ENCODE peak calls at places on chromosomes 11 and 22, in four cellular contexts. Y is HCT116, P is prostate gland, Q is stomach. C is an unnamed sample.

GRCh38 chr11:117183724-117184349 is 5.3 kb downstream of the SIDT2 start:
- DNase-seq in Y (no peak), P (peak; percentile 81), Q (peak; percentile 73), C (no peak)

GRCh38 chr11:75384438-75385080 is 14.8 kb upstream of the RPS3 start:
- DNase-seq in Y (peak; percentile 68), P (peak; percentile 67), Q (peak; percentile 86), C (peak; percentile 96)

GRCh38 chr22:44045171-44045570 is 21.1 kb downstream of the PARVB start:
- DNase-seq in Y (no peak), P (no peak), Q (no peak), C (no peak)

GRCh38 chr11:79304599-79305212 is 136.1 kb downstream of the TENM4 start:
- DNase-seq in Y (no peak), P (no peak), Q (no peak), C (no peak)

GRCh38 chr11:32137263-32137662 is 46.4 kb downstream of the RCN1 start:
- DNase-seq in Y (peak; percentile 34), P (no peak), Q (no peak), C (no peak)

GRCh38 chr11:63667993-63668392 is 3.2 kb downstream of the ATL3 start:
- DNase-seq in Y (peak; percentile 68), P (no peak), Q (no peak), C (no peak)

GRCh38 chr11:33403344-33403743 is 146.2 kb downstream of the HIPK3 start:
- DNase-seq in Y (no peak), P (no peak), Q (no peak), C (no peak)

GRCh38 chr11:83220279-83220678 is 26.8 kb downstream of the ANKRD42 start:
- DNase-seq in Y (no peak), P (no peak), Q (no peak), C (no peak)

GRCh38 chr11:71991494-71991893 is 7.2 kb upstream of the IL18BP start:
- DNase-seq in Y (no peak), P (no peak), Q (no peak), C (no peak)

GRCh38 chr11:22456993-22457748 is 119.0 kb downstream of the SLC17A6 start:
- DNase-seq in Y (no peak), P (peak; percentile 29), Q (no peak), C (no peak)

GRCh38 chr11:1442163-1442562 is 44.4 kb downstream of the MOB2 start:
- DNase-seq in Y (no peak), P (no peak), Q (no peak), C (no peak)

GRCh38 chr11:128207861-128208321 is 379.5 kb downstream of the ETS1 start:
- DNase-seq in Y (peak; percentile 77), P (no peak), Q (no peak), C (no peak)

GRCh38 chr11:117583063-117583801 is 213.8 kb downstream of the DSCAML1 start:
- DNase-seq in Y (no peak), P (no peak), Q (no peak), C (no peak)

GRCh38 chr11:115496892-115497291 is 7.3 kb downstream of the CADM1 start:
- DNase-seq in Y (no peak), P (no peak), Q (no peak), C (no peak)

GRCh38 chr22:24819941-24820461 is 14.0 kb downstream of the SGSM1 start:
- DNase-seq in Y (no peak), P (peak; percentile 36), Q (peak; percentile 78), C (no peak)

GRCh38 chr11:110971110-110971509 is 258.9 kb upstream of the ARHGAP20 start:
- DNase-seq in Y (no peak), P (no peak), Q (no peak), C (no peak)

GRCh38 chr22:24117942-24118341 is 63.3 kb upstream of the SUSD2 start:
- DNase-seq in Y (no peak), P (no peak), Q (no peak), C (no peak)

GRCh38 chr11:116193321-116194114 is 579.3 kb downstream of the BUD13 start:
- DNase-seq in Y (no peak), P (peak; percentile 89), Q (peak; percentile 67), C (no peak)

GRCh38 chr11:77175869-77176539 is 48.0 kb downstream of the MYO7A start:
- DNase-seq in Y (no peak), P (no peak), Q (no peak), C (peak; percentile 86)

GRCh38 chr11:130131957-130132850 is 27.4 kb upstream of the ST14 start:
- DNase-seq in Y (peak; percentile 53), P (peak; percentile 46), Q (peak; percentile 41), C (no peak)

GRCh38 chr11:34284836-34285235 is 73.0 kb downstream of the ABTB2 start:
- DNase-seq in Y (no peak), P (no peak), Q (no peak), C (no peak)

GRCh38 chr11:2421996-2422395 is 21.4 kb downstream of the TSSC4 start:
- DNase-seq in Y (no peak), P (no peak), Q (no peak), C (no peak)

GRCh38 chr11:96256213-96256580 is 86.8 kb downstream of the MAML2 start:
- DNase-seq in Y (no peak), P (no peak), Q (no peak), C (no peak)

GRCh38 chr11:67648140-67648795 is 2.3 kb downstream of the ACY3 start:
- DNase-seq in Y (peak; percentile 59), P (no peak), Q (peak; percentile 63), C (peak; percentile 91)

GRCh38 chr11:76167590-76167989 is 38.7 kb downstream of the WNT11 start:
- DNase-seq in Y (no peak), P (no peak), Q (no peak), C (no peak)

GRCh38 chr11:121095561-121095960 is 5.5 kb upstream of the TECTA start:
- DNase-seq in Y (no peak), P (no peak), Q (no peak), C (no peak)

GRCh38 chr11:11567862-11568650 is 53.7 kb downstream of the GALNT18 start:
- DNase-seq in Y (peak; percentile 22), P (peak; percentile 36), Q (no peak), C (no peak)

GRCh38 chr22:23632178-23632577 is at the start of gene DRICH1:
- DNase-seq in Y (no peak), P (no peak), Q (no peak), C (no peak)

GRCh38 chr11:125335101-125335500 is 161.0 kb downstream of the FEZ1 start:
- DNase-seq in Y (no peak), P (no peak), Q (no peak), C (peak; percentile 56)

GRCh38 chr11:131938321-131938751 is 567.9 kb downstream of the NTM start:
- DNase-seq in Y (no peak), P (no peak), Q (no peak), C (no peak)

GRCh38 chr11:35579557-35580396 is 38.5 kb upstream of the FJX1 start:
- DNase-seq in Y (peak; percentile 46), P (no peak), Q (no peak), C (no peak)

GRCh38 chr11:16987205-16987568 is 27.0 kb downstream of the PLEKHA7 start:
- DNase-seq in Y (no peak), P (peak; percentile 13), Q (peak; percentile 84), C (no peak)

GRCh38 chr11:64971421-64972233 is at the start of gene MAJIN:
- DNase-seq in Y (no peak), P (peak; percentile 55), Q (peak; percentile 91), C (peak; percentile 94)

DNA sequence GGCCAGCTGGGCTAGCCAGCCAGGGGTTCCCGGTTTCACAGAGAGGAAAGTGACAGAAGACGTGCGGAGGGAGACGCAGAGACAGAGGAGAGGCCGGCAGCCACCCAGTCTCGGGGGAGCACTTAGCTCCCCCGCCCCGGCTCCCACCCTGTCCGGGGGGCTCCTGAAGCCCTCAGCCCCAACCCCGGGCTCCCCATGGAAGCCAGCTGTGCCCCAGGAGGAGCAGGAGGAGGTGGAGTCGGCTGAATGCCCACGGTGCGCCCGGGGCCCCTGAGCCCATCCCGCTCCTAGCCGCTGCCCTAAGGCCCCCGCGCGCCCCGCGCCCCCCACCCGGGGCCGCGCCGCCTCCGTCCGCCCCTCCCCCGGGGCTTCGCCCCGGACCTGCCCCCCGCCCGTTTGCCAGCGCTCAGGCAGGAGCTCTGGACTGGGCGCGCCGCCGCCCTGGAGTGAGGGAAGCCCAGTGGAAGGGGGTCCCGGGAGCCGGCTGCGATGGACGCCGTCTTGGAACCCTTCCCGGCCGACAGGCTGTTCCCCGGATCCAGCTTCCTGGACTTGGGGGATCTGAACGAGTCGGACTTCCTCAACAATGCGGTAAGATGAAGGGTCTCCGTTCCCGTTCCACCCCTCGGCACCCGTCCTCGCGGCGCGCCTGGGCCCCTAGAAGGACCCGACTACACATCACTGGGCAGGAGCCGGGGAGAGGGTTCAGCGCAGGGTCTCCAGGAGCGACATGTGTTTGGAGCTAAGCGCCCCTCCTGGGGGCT is at the start of gene CREB3L1:
- DNase-seq in Y (no peak), P (peak; percentile 23), Q (peak; percentile 91), C (no peak)
- H3K4me3 ChIP-seq in Y (no peak within 1 kb of the TSS), P (peak within 1 kb of the TSS; percentile 67), Q (peak within 1 kb of the TSS; percentile 72), C (peak within 1 kb of the TSS; percentile 66)

DNA sequence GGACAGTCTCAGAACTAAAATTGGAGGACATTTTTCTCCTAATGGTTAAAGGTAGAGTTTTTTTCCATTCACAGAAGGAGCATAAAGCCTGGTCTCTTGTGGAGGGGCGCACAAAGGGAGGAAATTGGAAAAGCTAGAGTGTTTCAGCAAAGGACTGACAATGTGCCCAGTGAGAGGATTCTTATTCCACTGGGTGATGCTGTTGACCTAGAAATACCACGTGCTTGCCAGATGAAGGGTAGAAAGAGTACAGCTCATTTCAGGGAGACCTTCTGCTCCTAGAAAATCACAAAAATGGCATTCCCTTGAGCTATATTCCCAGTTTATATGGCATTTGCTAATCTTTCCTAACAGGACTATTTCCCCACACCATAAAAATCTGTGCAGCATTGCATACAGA is 21.1 kb downstream of the MS4A6E start:
- DNase-seq in Y (no peak), P (no peak), Q (no peak), C (no peak)
- TF ChIP-seq CTCF in Y (peak; percentile 13), P (no peak), Q (no peak), C (peak; percentile 10)

DNA sequence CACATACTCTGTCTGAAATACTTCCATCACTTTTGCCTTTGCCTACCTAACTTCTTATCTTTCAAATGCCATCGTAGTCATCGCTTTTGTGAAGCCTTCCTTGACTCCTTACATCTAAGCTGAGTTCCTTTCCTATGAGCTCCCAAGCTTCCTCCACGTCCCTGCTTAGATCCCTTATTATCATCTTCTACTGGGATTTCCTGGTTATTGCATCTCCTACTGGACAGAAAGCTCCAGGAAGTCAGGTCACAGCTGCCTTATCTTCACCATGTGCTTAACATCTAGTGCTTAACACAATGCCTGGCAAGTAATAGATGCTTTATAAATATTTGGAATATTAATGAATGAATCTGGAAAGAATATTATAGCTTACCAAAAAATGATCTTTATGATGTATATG is 5.9 kb downstream of the YPEL4 start:
- DNase-seq in Y (no peak), P (no peak), Q (no peak), C (no peak)
- TF ChIP-seq POLR2AphosphoS5 in Y (no peak), P (no peak), Q (no peak), C (no peak)

DNA sequence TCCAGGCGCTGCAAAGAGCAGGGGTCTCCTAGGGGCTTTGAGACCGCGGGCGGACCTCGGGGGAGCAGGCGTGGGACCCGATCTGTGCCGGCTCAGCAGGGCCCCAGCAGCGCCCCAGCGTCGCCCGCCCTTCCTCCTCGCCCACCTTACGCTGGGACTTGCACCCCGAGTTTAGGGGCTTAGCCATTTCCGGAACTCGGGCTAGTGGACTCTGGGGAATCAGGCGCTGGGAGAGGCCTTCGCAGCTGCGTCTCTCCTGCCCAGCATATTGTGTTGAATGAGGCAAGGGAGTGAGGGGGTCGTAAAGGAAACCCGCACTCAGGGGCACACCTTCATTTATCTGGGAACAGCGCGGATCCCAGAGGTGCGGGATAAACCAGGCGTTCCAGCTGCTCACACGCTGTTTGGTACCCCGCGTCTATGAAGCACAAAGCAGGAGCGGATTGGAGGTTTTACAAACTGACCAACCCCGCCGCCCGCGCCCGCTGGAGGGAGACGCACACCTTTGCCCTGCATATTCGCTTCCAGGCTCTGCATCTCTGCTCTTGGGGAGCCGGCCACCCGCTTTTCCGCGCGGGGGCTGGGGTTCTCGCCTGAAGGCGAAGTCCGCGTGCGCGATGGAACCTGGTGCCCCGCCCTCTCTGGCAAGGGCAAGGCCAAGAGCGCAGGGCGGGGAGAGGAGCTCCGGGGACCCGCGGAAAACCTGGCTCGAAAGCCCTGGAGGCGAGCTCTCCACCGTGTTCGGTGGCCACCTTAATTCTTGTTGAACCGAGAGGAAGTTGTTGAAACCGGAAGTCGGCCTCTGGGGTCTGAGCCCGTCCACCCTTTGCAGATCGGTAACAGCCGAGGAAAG is 6.7 kb upstream of the ALX4 start:
- DNase-seq in Y (no peak), P (no peak), Q (no peak), C (peak; percentile 74)
- H3K4me3 ChIP-seq in Y (no peak overlapping the region), P (peak overlapping the region; percentile 14), Q (peak overlapping the region; percentile 41), C (peak overlapping the region; percentile 6)